ENCODE peak calls at places on chromosome 10, in four cellular contexts. One of them, this sample, is unnamed.

GRCh38 chr10:18351426-18351825 is 211.2 kb downstream of the CACNB2 start:
- DNase-seq in ascending aorta: no peak
- DNase-seq in body of pancreas: no peak
- DNase-seq in CD8-positive, alpha-beta memory T cell: no peak
- DNase-seq in this sample: no peak

GRCh38 chr10:91312031-91312733 is 91.7 kb downstream of the PCGF5 start:
- DNase-seq in ascending aorta: no peak
- DNase-seq in body of pancreas: no peak
- DNase-seq in CD8-positive, alpha-beta memory T cell: no peak
- DNase-seq in this sample: no peak

GRCh38 chr10:19876570-19876969 is 60.3 kb downstream of the PLXDC2 start:
- DNase-seq in CD8-positive, alpha-beta memory T cell: no peak
- DNase-seq in body of pancreas: no peak
- DNase-seq in ascending aorta: no peak
- DNase-seq in this sample: no peak

GRCh38 chr10:3803884-3804741 is 19.1 kb upstream of the KLF6 start:
- DNase-seq in CD8-positive, alpha-beta memory T cell: peak; percentile 85
- DNase-seq in body of pancreas: no peak
- DNase-seq in ascending aorta: no peak
- DNase-seq in this sample: no peak

GRCh38 chr10:72593963-72594362 is 31.9 kb downstream of the MICU1 start:
- DNase-seq in ascending aorta: no peak
- DNase-seq in body of pancreas: no peak
- DNase-seq in CD8-positive, alpha-beta memory T cell: no peak
- DNase-seq in this sample: no peak

GRCh38 chr10:17784701-17785100 is 24.4 kb upstream of the MRC1 start:
- DNase-seq in body of pancreas: no peak
- DNase-seq in ascending aorta: no peak
- DNase-seq in CD8-positive, alpha-beta memory T cell: no peak
- DNase-seq in this sample: no peak

GRCh38 chr10:57962839-57963238 is 304.9 kb downstream of the IPMK start:
- DNase-seq in ascending aorta: no peak
- DNase-seq in CD8-positive, alpha-beta memory T cell: no peak
- DNase-seq in body of pancreas: no peak
- DNase-seq in this sample: no peak

GRCh38 chr10:21524526-21525366 is 736 bp downstream of the SKIDA1 start:
- DNase-seq in ascending aorta: peak; percentile 56
- DNase-seq in CD8-positive, alpha-beta memory T cell: no peak
- DNase-seq in body of pancreas: no peak
- DNase-seq in this sample: peak; percentile 60

GRCh38 chr10:108443636-108444035 is 1279.1 kb upstream of the SORCS1 start:
- DNase-seq in ascending aorta: no peak
- DNase-seq in CD8-positive, alpha-beta memory T cell: no peak
- DNase-seq in body of pancreas: no peak
- DNase-seq in this sample: no peak

GRCh38 chr10:100009283-100009792 is 409 bp downstream of the DNMBP start:
- DNase-seq in ascending aorta: peak; percentile 70
- DNase-seq in CD8-positive, alpha-beta memory T cell: no peak
- DNase-seq in body of pancreas: peak; percentile 55
- DNase-seq in this sample: peak; percentile 27

GRCh38 chr10:71032887-71033286 is 144.5 kb upstream of the PCBD1 start:
- DNase-seq in CD8-positive, alpha-beta memory T cell: no peak
- DNase-seq in ascending aorta: no peak
- DNase-seq in body of pancreas: no peak
- DNase-seq in this sample: no peak

GRCh38 chr10:34437897-34438296 is 377.2 kb downstream of the PARD3 start:
- DNase-seq in body of pancreas: peak; percentile 50
- DNase-seq in CD8-positive, alpha-beta memory T cell: no peak
- DNase-seq in ascending aorta: no peak
- DNase-seq in this sample: no peak

GRCh38 chr10:25026463-25026862 is 10.1 kb downstream of the THNSL1 start:
- DNase-seq in body of pancreas: no peak
- DNase-seq in CD8-positive, alpha-beta memory T cell: no peak
- DNase-seq in ascending aorta: no peak
- DNase-seq in this sample: no peak

GRCh38 chr10:96660297-96660696 is 60.0 kb downstream of the PIK3AP1 start:
- DNase-seq in ascending aorta: no peak
- DNase-seq in CD8-positive, alpha-beta memory T cell: no peak
- DNase-seq in body of pancreas: no peak
- DNase-seq in this sample: no peak

GRCh38 chr10:46787321-46787615 is 124.0 kb upstream of the PTPN20 start:
- DNase-seq in body of pancreas: peak; percentile 59
- DNase-seq in CD8-positive, alpha-beta memory T cell: no peak
- DNase-seq in ascending aorta: no peak
- DNase-seq in this sample: no peak

GRCh38 chr10:122159159-122159970 is 111.7 kb upstream of the BTBD16 start:
- DNase-seq in body of pancreas: no peak
- DNase-seq in ascending aorta: no peak
- DNase-seq in CD8-positive, alpha-beta memory T cell: no peak
- DNase-seq in this sample: no peak

GRCh38 chr10:72419241-72419640 is 64.5 kb upstream of the DNAJB12 start:
- DNase-seq in body of pancreas: no peak
- DNase-seq in CD8-positive, alpha-beta memory T cell: no peak
- DNase-seq in ascending aorta: no peak
- DNase-seq in this sample: no peak

GRCh38 chr10:70621497-70622078 is 19.0 kb upstream of the PRF1 start:
- DNase-seq in CD8-positive, alpha-beta memory T cell: no peak
- DNase-seq in ascending aorta: no peak
- DNase-seq in body of pancreas: no peak
- DNase-seq in this sample: no peak

GRCh38 chr10:30869566-30869965 is 162.1 kb downstream of the ZNF438 start:
- DNase-seq in body of pancreas: no peak
- DNase-seq in CD8-positive, alpha-beta memory T cell: no peak
- DNase-seq in ascending aorta: no peak
- DNase-seq in this sample: no peak

GRCh38 chr10:58791137-58791536 is 278.5 kb downstream of the BICC1 start:
- DNase-seq in ascending aorta: no peak
- DNase-seq in CD8-positive, alpha-beta memory T cell: no peak
- DNase-seq in body of pancreas: no peak
- DNase-seq in this sample: no peak

GRCh38 chr10:29908977-29909376 is 150.4 kb downstream of the JCAD start:
- DNase-seq in body of pancreas: peak; percentile 13
- DNase-seq in CD8-positive, alpha-beta memory T cell: no peak
- DNase-seq in ascending aorta: no peak
- DNase-seq in this sample: no peak

GRCh38 chr10:17123062-17123661 is 6.4 kb downstream of the CUBN start:
- DNase-seq in ascending aorta: no peak
- DNase-seq in body of pancreas: no peak
- DNase-seq in CD8-positive, alpha-beta memory T cell: no peak
- DNase-seq in this sample: no peak

GRCh38 chr10:6704891-6705290 is 124.8 kb upstream of the PRKCQ start:
- DNase-seq in ascending aorta: no peak
- DNase-seq in body of pancreas: no peak
- DNase-seq in CD8-positive, alpha-beta memory T cell: no peak
- DNase-seq in this sample: no peak

GRCh38 chr10:20105931-20106330 is 289.7 kb downstream of the PLXDC2 start:
- DNase-seq in body of pancreas: no peak
- DNase-seq in CD8-positive, alpha-beta memory T cell: no peak
- DNase-seq in ascending aorta: no peak
- DNase-seq in this sample: no peak

GRCh38 chr10:101221479-101222246 is 7.6 kb downstream of the LBX1 start:
- DNase-seq in ascending aorta: no peak
- DNase-seq in body of pancreas: no peak
- DNase-seq in CD8-positive, alpha-beta memory T cell: no peak
- DNase-seq in this sample: no peak

GRCh38 chr10:33239257-33239656 is 95.2 kb downstream of the NRP1 start:
- DNase-seq in CD8-positive, alpha-beta memory T cell: no peak
- DNase-seq in ascending aorta: no peak
- DNase-seq in body of pancreas: no peak
- DNase-seq in this sample: no peak

GRCh38 chr10:2137549-2138174 is 400.3 kb upstream of the ADARB2 start:
- DNase-seq in CD8-positive, alpha-beta memory T cell: no peak
- DNase-seq in ascending aorta: no peak
- DNase-seq in body of pancreas: peak; percentile 3
- DNase-seq in this sample: no peak

GRCh38 chr10:102114861-102115618 is 5.1 kb downstream of the LDB1 start:
- DNase-seq in CD8-positive, alpha-beta memory T cell: peak; percentile 67
- DNase-seq in ascending aorta: peak; percentile 93
- DNase-seq in body of pancreas: peak; percentile 88
- DNase-seq in this sample: peak; percentile 91

GRCh38 chr10:71212249-71213126 is at the start of gene UNC5B:
- DNase-seq in body of pancreas: peak; percentile 91
- DNase-seq in ascending aorta: peak; percentile 93
- DNase-seq in CD8-positive, alpha-beta memory T cell: peak; percentile 11
- DNase-seq in this sample: peak; percentile 93

GRCh38 chr10:86851329-86852207 is 95.1 kb downstream of the BMPR1A start:
- DNase-seq in CD8-positive, alpha-beta memory T cell: no peak
- DNase-seq in body of pancreas: peak; percentile 27
- DNase-seq in ascending aorta: no peak
- DNase-seq in this sample: no peak

GRCh38 chr10:124943301-124944092 is 1.6 kb downstream of the ZRANB1 start:
- DNase-seq in body of pancreas: no peak
- DNase-seq in ascending aorta: no peak
- DNase-seq in CD8-positive, alpha-beta memory T cell: no peak
- DNase-seq in this sample: no peak

GRCh38 chr10:71691405-71691804 is 28.2 kb downstream of the C10orf105 start:
- DNase-seq in body of pancreas: no peak
- DNase-seq in ascending aorta: no peak
- DNase-seq in CD8-positive, alpha-beta memory T cell: no peak
- DNase-seq in this sample: no peak

GRCh38 chr10:69957516-69958231 is 95.0 kb upstream of the MACROH2A2 start:
- DNase-seq in ascending aorta: no peak
- DNase-seq in body of pancreas: no peak
- DNase-seq in CD8-positive, alpha-beta memory T cell: no peak
- DNase-seq in this sample: no peak

GRCh38 chr10:17026686-17027485 is 102.7 kb downstream of the CUBN start:
- DNase-seq in CD8-positive, alpha-beta memory T cell: peak; percentile 79
- DNase-seq in ascending aorta: no peak
- DNase-seq in body of pancreas: no peak
- DNase-seq in this sample: no peak

GRCh38 chr10:82266438-82266837 is 391.4 kb downstream of the NRG3 start:
- DNase-seq in CD8-positive, alpha-beta memory T cell: no peak
- DNase-seq in body of pancreas: no peak
- DNase-seq in ascending aorta: no peak
- DNase-seq in this sample: no peak

GRCh38 chr10:29977161-29977560 is 82.2 kb downstream of the JCAD start:
- DNase-seq in CD8-positive, alpha-beta memory T cell: no peak
- DNase-seq in ascending aorta: peak; percentile 57
- DNase-seq in body of pancreas: no peak
- DNase-seq in this sample: no peak

GRCh38 chr10:29132821-29133156 is 156.1 kb upstream of the LYZL1 start:
- DNase-seq in body of pancreas: no peak
- DNase-seq in CD8-positive, alpha-beta memory T cell: no peak
- DNase-seq in ascending aorta: no peak
- DNase-seq in this sample: no peak

GRCh38 chr10:119207367-119207668 is at the start of gene GRK5:
- DNase-seq in body of pancreas: peak; percentile 94
- DNase-seq in CD8-positive, alpha-beta memory T cell: peak; percentile 98
- DNase-seq in ascending aorta: peak; percentile 98
- DNase-seq in this sample: peak; percentile 94

GRCh38 chr10:119205926-119206602 is 1.3 kb upstream of the GRK5 start:
- DNase-seq in ascending aorta: peak; percentile 86
- DNase-seq in body of pancreas: peak; percentile 66
- DNase-seq in CD8-positive, alpha-beta memory T cell: peak; percentile 31
- DNase-seq in this sample: peak; percentile 53

GRCh38 chr10:119208553-119208940 is 1.2 kb downstream of the GRK5 start:
- DNase-seq in body of pancreas: no peak
- DNase-seq in CD8-positive, alpha-beta memory T cell: no peak
- DNase-seq in ascending aorta: no peak
- DNase-seq in this sample: no peak

GRCh38 chr10:119207713-119208552 is 562 bp downstream of the GRK5 start:
- DNase-seq in ascending aorta: peak; percentile 79
- DNase-seq in body of pancreas: peak; percentile 24
- DNase-seq in CD8-positive, alpha-beta memory T cell: no peak
- DNase-seq in this sample: no peak

GRCh38 chr10:119206603-119207366 is 586 bp upstream of the GRK5 start:
- DNase-seq in CD8-positive, alpha-beta memory T cell: peak; percentile 74
- DNase-seq in ascending aorta: peak; percentile 89
- DNase-seq in body of pancreas: peak; percentile 65
- DNase-seq in this sample: peak; percentile 81
- H3K4me1 ChIP-seq in CD8-positive, alpha-beta memory T cell: peaks cover 29% of the 10 kb centered on the region
- H3K4me1 ChIP-seq in ascending aorta: no peaks in the 10 kb centered on the region
- H3K4me1 ChIP-seq in body of pancreas: peaks cover 19% of the 10 kb centered on the region
- H3K4me1 ChIP-seq in this sample: peaks cover 35% of the 10 kb centered on the region

GRCh38 chr10:92667078-92667477 is 22.7 kb upstream of the HHEX start:
- DNase-seq in body of pancreas: no peak
- DNase-seq in ascending aorta: no peak
- DNase-seq in CD8-positive, alpha-beta memory T cell: no peak
- DNase-seq in this sample: no peak

GRCh38 chr10:92662852-92663251 is 26.9 kb upstream of the HHEX start:
- DNase-seq in body of pancreas: no peak
- DNase-seq in CD8-positive, alpha-beta memory T cell: no peak
- DNase-seq in ascending aorta: no peak
- DNase-seq in this sample: no peak

GRCh38 chr10:92664322-92664721 is 25.4 kb upstream of the HHEX start:
- DNase-seq in CD8-positive, alpha-beta memory T cell: no peak
- DNase-seq in ascending aorta: no peak
- DNase-seq in body of pancreas: no peak
- DNase-seq in this sample: no peak
- H3K9me3 ChIP-seq in CD8-positive, alpha-beta memory T cell: no peaks in the 10 kb centered on the region
- H3K9me3 ChIP-seq in ascending aorta: peaks cover 10% of the 10 kb centered on the region
- H3K9me3 ChIP-seq in body of pancreas: no peaks in the 10 kb centered on the region
- H3K9me3 ChIP-seq in this sample: no peaks in the 10 kb centered on the region

GRCh38 chr10:110497438-110498086 is at the start of gene DUSP5:
- DNase-seq in ascending aorta: peak; percentile 97
- DNase-seq in body of pancreas: peak; percentile 93
- DNase-seq in CD8-positive, alpha-beta memory T cell: peak; percentile 95
- DNase-seq in this sample: peak; percentile 86

GRCh38 chr10:110498087-110498981 is 627 bp downstream of the DUSP5 start:
- DNase-seq in body of pancreas: peak; percentile 52
- DNase-seq in ascending aorta: peak; percentile 74
- DNase-seq in CD8-positive, alpha-beta memory T cell: peak; percentile 64
- DNase-seq in this sample: peak; percentile 62

GRCh38 chr10:110494532-110494931 is 3.2 kb upstream of the DUSP5 start:
- DNase-seq in ascending aorta: no peak
- DNase-seq in body of pancreas: no peak
- DNase-seq in CD8-positive, alpha-beta memory T cell: no peak
- DNase-seq in this sample: no peak

GRCh38 chr10:110495731-110496552 is 1.8 kb upstream of the DUSP5 start:
- DNase-seq in body of pancreas: no peak
- DNase-seq in ascending aorta: peak; percentile 67
- DNase-seq in CD8-positive, alpha-beta memory T cell: peak; percentile 13
- DNase-seq in this sample: peak; percentile 27

GRCh38 chr10:110496553-110497437 is 912 bp upstream of the DUSP5 start:
- DNase-seq in ascending aorta: no peak
- DNase-seq in CD8-positive, alpha-beta memory T cell: no peak
- DNase-seq in body of pancreas: no peak
- DNase-seq in this sample: no peak
- H3K4me3 ChIP-seq in ascending aorta: peak overlapping the region; percentile 77
- H3K4me3 ChIP-seq in CD8-positive, alpha-beta memory T cell: peak overlapping the region; percentile 72
- H3K4me3 ChIP-seq in body of pancreas: peak overlapping the region; percentile 23
- H3K4me3 ChIP-seq in this sample: peak overlapping the region; percentile 55

GRCh38 chr10:50402466-50402865 is 151.2 kb upstream of the ASAH2 start:
- DNase-seq in CD8-positive, alpha-beta memory T cell: no peak
- DNase-seq in body of pancreas: no peak
- DNase-seq in ascending aorta: no peak
- DNase-seq in this sample: no peak

GRCh38 chr10:50405733-50406132 is 154.4 kb upstream of the ASAH2 start:
- DNase-seq in CD8-positive, alpha-beta memory T cell: no peak
- DNase-seq in body of pancreas: no peak
- DNase-seq in ascending aorta: no peak
- DNase-seq in this sample: no peak

GRCh38 chr10:50403074-50403473 is 151.8 kb upstream of the ASAH2 start:
- DNase-seq in body of pancreas: no peak
- DNase-seq in ascending aorta: no peak
- DNase-seq in CD8-positive, alpha-beta memory T cell: no peak
- DNase-seq in this sample: no peak

GRCh38 chr10:50406457-50407076 is 155.3 kb upstream of the ASAH2 start:
- DNase-seq in CD8-positive, alpha-beta memory T cell: no peak
- DNase-seq in ascending aorta: no peak
- DNase-seq in body of pancreas: no peak
- DNase-seq in this sample: no peak

GRCh38 chr10:50404021-50404823 is 152.9 kb upstream of the ASAH2 start:
- DNase-seq in ascending aorta: no peak
- DNase-seq in body of pancreas: no peak
- DNase-seq in CD8-positive, alpha-beta memory T cell: no peak
- DNase-seq in this sample: no peak
- H3K4me1 ChIP-seq in ascending aorta: no peaks in the 10 kb centered on the region
- H3K4me1 ChIP-seq in body of pancreas: peaks cover 7% of the 10 kb centered on the region
- H3K4me1 ChIP-seq in CD8-positive, alpha-beta memory T cell: no peaks in the 10 kb centered on the region
- H3K4me1 ChIP-seq in this sample: peaks cover 6% of the 10 kb centered on the region